ENCODE peak calls at places on chromosomes 12 and 14, in five cellular contexts. P is effector memory CD4-positive, alpha-beta T cell; K is SJCRH30; E is uterus; Z is MM.1S. Y is an unnamed sample.

GRCh38 chr14:88170333-88170732 is 152.7 kb downstream of the KCNK10 start:
- DNase-seq in P (no peak), K (no peak), E (no peak), Z (no peak), Y (no peak)

GRCh38 chr14:34722723-34723545 is 8.5 kb upstream of the CFL2 start:
- DNase-seq in P (peak), K (peak), E (peak), Z (peak), Y (peak)

GRCh38 chr12:96274331-96274730 is 80.2 kb downstream of the ELK3 start:
- DNase-seq in P (no peak), K (no peak), E (no peak), Z (no peak), Y (no peak)

GRCh38 chr12:646303-647038 is 16.8 kb downstream of the NINJ2 start:
- DNase-seq in P (no peak), K (no peak), E (peak), Z (no peak), Y (no peak)

GRCh38 chr12:81340910-81341309 is 263.0 kb downstream of the ACSS3 start:
- DNase-seq in P (no peak), K (no peak), E (no peak), Z (no peak), Y (no peak)

GRCh38 chr12:11745112-11745511 is 95.6 kb downstream of the ETV6 start:
- DNase-seq in P (no peak), K (no peak), E (no peak), Z (no peak), Y (no peak)

GRCh38 chr14:89171168-89171567 is 245.9 kb downstream of the FOXN3 start:
- DNase-seq in P (no peak), K (no peak), E (no peak), Z (no peak), Y (no peak)

GRCh38 chr14:61973981-61974380 is 211.8 kb downstream of the SNAPC1 start:
- DNase-seq in P (no peak), K (no peak), E (no peak), Z (no peak), Y (no peak)

GRCh38 chr12:67208326-67209067 is 60.7 kb upstream of the CAND1 start:
- DNase-seq in P (no peak), K (no peak), E (no peak), Z (no peak), Y (no peak)

GRCh38 chr12:109732321-109733305 is 19.0 kb downstream of the FAM222A start:
- DNase-seq in P (no peak), K (no peak), E (peak), Z (no peak), Y (no peak)

GRCh38 chr14:105294142-105294597 is 6.6 kb downstream of the BRF1 start:
- DNase-seq in P (peak), K (no peak), E (no peak), Z (no peak), Y (peak)

GRCh38 chr12:38666425-38666824 is 239.0 kb downstream of the CPNE8 start:
- DNase-seq in P (no peak), K (no peak), E (no peak), Z (no peak), Y (no peak)

GRCh38 chr12:102508052-102508451 is 27.7 kb upstream of the IGF1 start:
- DNase-seq in P (no peak), K (no peak), E (no peak), Z (no peak), Y (no peak)

GRCh38 chr12:47343684-47344567 is 264.2 kb upstream of the AMIGO2 start:
- DNase-seq in P (no peak), K (no peak), E (no peak), Z (no peak), Y (no peak)

GRCh38 chr12:105289114-105289904 is 41.2 kb upstream of the C12orf75 start:
- DNase-seq in P (no peak), K (no peak), E (no peak), Z (no peak), Y (no peak)

GRCh38 chr12:52813203-52813819 is 605 bp downstream of the KRT4 start:
- DNase-seq in P (no peak), K (no peak), E (no peak), Z (no peak), Y (no peak)

GRCh38 chr12:65609359-65609771 is 214.9 kb upstream of the HMGA2 start:
- DNase-seq in P (no peak), K (peak), E (no peak), Z (no peak), Y (no peak)

GRCh38 chr12:17108877-17109520 is 503.0 kb upstream of the LMO3 start:
- DNase-seq in P (no peak), K (peak), E (no peak), Z (no peak), Y (no peak)

GRCh38 chr14:90293766-90294471 is 37.6 kb downstream of the PSMC1 start:
- DNase-seq in P (no peak), K (no peak), E (no peak), Z (no peak), Y (no peak)

GRCh38 chr14:60658909-60659585 is 9.8 kb upstream of the SIX1 start:
- DNase-seq in P (no peak), K (peak), E (no peak), Z (no peak), Y (no peak)

GRCh38 chr12:103881261-103881660 is 40.2 kb upstream of the NT5DC3 start:
- DNase-seq in P (no peak), K (no peak), E (no peak), Z (no peak), Y (no peak)

GRCh38 chr12:70719084-70719483 is 81.9 kb upstream of the PTPRB start:
- DNase-seq in P (no peak), K (no peak), E (no peak), Z (no peak), Y (no peak)

GRCh38 chr12:127957001-127957660 is 309.8 kb upstream of the TMEM132C start:
- DNase-seq in P (no peak), K (no peak), E (no peak), Z (no peak), Y (no peak)

GRCh38 chr12:124660846-124661245 is 93.4 kb upstream of the NCOR2 start:
- DNase-seq in P (no peak), K (peak), E (no peak), Z (no peak), Y (no peak)

GRCh38 chr14:46574976-46575375 is 76.6 kb downstream of the RPL10L start:
- DNase-seq in P (no peak), K (no peak), E (no peak), Z (no peak), Y (no peak)

GRCh38 chr12:11992515-11992914 is 78.2 kb upstream of the BCL2L14 start:
- DNase-seq in P (no peak), K (no peak), E (no peak), Z (no peak), Y (no peak)

GRCh38 chr12:119512772-119513497 is 80.6 kb upstream of the TMEM233 start:
- DNase-seq in P (no peak), K (peak), E (no peak), Z (no peak), Y (no peak)

GRCh38 chr14:65243766-65244442 is 141.6 kb upstream of the MAX start:
- DNase-seq in P (no peak), K (no peak), E (no peak), Z (no peak), Y (no peak)

GRCh38 chr12:56839489-56840442 is 76.6 kb downstream of the HSD17B6 start:
- DNase-seq in P (no peak), K (peak), E (no peak), Z (peak), Y (no peak)

GRCh38 chr12:52907092-52907810 is 2.4 kb upstream of the KRT8 start:
- DNase-seq in P (no peak), K (no peak), E (peak), Z (no peak), Y (no peak)

GRCh38 chr14:37625597-37626595 is 30.5 kb downstream of the TTC6 start:
- DNase-seq in P (no peak), K (no peak), E (no peak), Z (no peak), Y (no peak)

GRCh38 chr14:37623971-37624370 is 28.5 kb downstream of the TTC6 start:
- DNase-seq in P (no peak), K (no peak), E (no peak), Z (no peak), Y (no peak)

GRCh38 chr14:37623552-37623951 is 28.1 kb downstream of the TTC6 start:
- DNase-seq in P (no peak), K (no peak), E (no peak), Z (no peak), Y (no peak)

GRCh38 chr14:37620856-37621255 is 25.4 kb downstream of the TTC6 start:
- DNase-seq in P (no peak), K (no peak), E (no peak), Z (no peak), Y (no peak)

GRCh38 chr14:37622231-37622923 is 26.9 kb downstream of the TTC6 start:
- DNase-seq in P (no peak), K (no peak), E (no peak), Z (no peak), Y (no peak)
- H3K4me3 ChIP-seq in P (no peak), K (no peak), E (no peak), Z (no peak), Y (no peak)

GRCh38 chr12:91327136-91327535 is 144.5 kb upstream of the DCN start:
- DNase-seq in P (no peak), K (peak), E (no peak), Z (no peak), Y (no peak)
- H3K27ac ChIP-seq in P (no peak), K (peak), E (peak), Z (no peak), Y (no peak)

GRCh38 chr14:37595809-37596595 is 573 bp downstream of the TTC6 start:
- DNase-seq in P (no peak), K (peak), E (no peak), Z (peak), Y (peak)
- H3K4me3 ChIP-seq in P (peak), K (peak), E (peak), Z (peak), Y (no peak)

GRCh38 chr14:67268456-67269115 is 27.4 kb downstream of the PALS1 start:
- DNase-seq in P (no peak), K (no peak), E (no peak), Z (no peak), Y (no peak)

GRCh38 chr14:67269338-67270060 is 28.3 kb downstream of the PALS1 start:
- DNase-seq in P (no peak), K (no peak), E (no peak), Z (no peak), Y (no peak)

GRCh38 chr14:67270933-67271332 is 29.7 kb downstream of the PALS1 start:
- DNase-seq in P (no peak), K (no peak), E (no peak), Z (no peak), Y (no peak)

GRCh38 chr14:67267929-67268328 is 26.7 kb downstream of the PALS1 start:
- DNase-seq in P (no peak), K (no peak), E (no peak), Z (no peak), Y (no peak)

DNA sequence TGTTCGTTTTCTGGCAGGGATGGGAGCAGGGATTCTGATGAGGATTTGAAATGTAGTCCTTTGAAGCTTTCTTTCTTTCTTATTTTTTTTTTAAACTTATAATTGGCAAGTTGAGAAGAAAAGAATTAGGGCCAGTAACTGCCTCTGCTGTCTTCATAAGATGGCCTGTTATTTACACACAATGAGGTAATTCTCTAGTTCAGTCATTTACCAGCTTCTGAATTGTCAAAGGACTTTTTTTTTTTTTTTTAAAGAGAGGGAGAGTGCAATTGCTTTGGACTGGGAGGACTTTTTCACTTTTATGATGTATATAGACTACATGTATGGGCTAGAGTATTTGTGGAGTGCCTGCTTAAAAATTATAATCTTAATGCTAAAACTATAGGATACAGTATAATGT is 29.1 kb downstream of the PALS1 start:
- DNase-seq in P (no peak), K (no peak), E (no peak), Z (no peak), Y (no peak)
- H3K27ac ChIP-seq in P (no peak), K (no peak), E (peak), Z (no peak), Y (no peak)

GRCh38 chr12:121216102-121216501 is 6.2 kb downstream of the P2RX4 start:
- DNase-seq in P (no peak), K (no peak), E (no peak), Z (no peak), Y (no peak)
- H3K4me3 ChIP-seq in P (no peak), K (no peak), E (no peak), Z (no peak), Y (no peak)

Y was measured in naive thymus-derived CD4-positive, alpha-beta T cell.